ENCODE peak calls at places on chromosomes 13 and 19, in six cellular contexts. Y, D, S, R, F and K are unnamed samples.

GRCh38 chr19:1651061-1651547 is 1.3 kb downstream of the TCF3 start:
- DNase-seq in R (no peak), F (no peak), D (no peak), S (peak; percentile 13), Y (no peak), K (no peak)

GRCh38 chr13:64480648-64481047 is 2749.5 kb downstream of the PCDH9 start:
- DNase-seq in S (no peak), F (no peak), R (no peak), D (no peak), Y (no peak), K (no peak)

GRCh38 chr13:50914848-50915247 is 5.3 kb downstream of the RNASEH2B start:
- DNase-seq in R (no peak), Y (no peak), S (peak; percentile 24), D (no peak), F (no peak), K (no peak)

GRCh38 chr13:26621731-26622401 is 64.4 kb downstream of the WASF3 start:
- DNase-seq in S (no peak), R (no peak), F (no peak), D (no peak), Y (no peak), K (no peak)

GRCh38 chr13:38641164-38641948 is 45.5 kb upstream of the FREM2 start:
- DNase-seq in D (peak; percentile 30), F (no peak), S (peak; percentile 3), R (no peak), Y (no peak), K (no peak)

GRCh38 chr19:58123354-58123753 is 25.3 kb upstream of the ZSCAN18 start:
- DNase-seq in F (no peak), S (no peak), R (no peak), D (no peak), Y (no peak), K (no peak)

GRCh38 chr13:66329988-66330429 is 900.1 kb downstream of the PCDH9 start:
- DNase-seq in S (peak; percentile 52), F (no peak), D (no peak), R (no peak), Y (no peak), K (no peak)

GRCh38 chr13:27177852-27178251 is 6.2 kb upstream of the USP12 start:
- DNase-seq in R (no peak), F (no peak), S (no peak), D (no peak), Y (no peak), K (no peak)

GRCh38 chr19:33431986-33432385 is 58.5 kb downstream of the CEBPG start:
- DNase-seq in F (no peak), D (no peak), S (no peak), Y (no peak), R (no peak), K (no peak)

GRCh38 chr19:13303381-13304129 is 153.3 kb downstream of the IER2 start:
- DNase-seq in S (no peak), F (no peak), R (no peak), Y (no peak), D (no peak), K (no peak)

GRCh38 chr13:32165791-32166190 is 134.2 kb downstream of the FRY start:
- DNase-seq in D (peak; percentile 71), R (no peak), S (no peak), F (no peak), Y (no peak), K (no peak)

GRCh38 chr19:49588370-49589122 is 2.4 kb upstream of the PRR12 start:
- DNase-seq in S (no peak), F (no peak), R (no peak), D (no peak), Y (no peak), K (no peak)

GRCh38 chr19:16078759-16079707 is 2.7 kb downstream of the TPM4 start:
- DNase-seq in F (peak; percentile 87), S (peak; percentile 97), Y (peak; percentile 82), D (peak; percentile 94), R (peak; percentile 96), K (peak; percentile 97)

GRCh38 chr13:79989251-79989661 is 351.7 kb downstream of the SPRY2 start:
- DNase-seq in D (peak; percentile 63), F (no peak), Y (no peak), S (peak; percentile 22), R (peak; percentile 41), K (no peak)

GRCh38 chr13:45198924-45199323 is 1.9 kb downstream of the KCTD4 start:
- DNase-seq in Y (no peak), S (no peak), R (no peak), D (no peak), F (no peak), K (no peak)